ENCODE peak calls at places on chromosome 19, in eight cellular contexts. N, B, U, F, K, G, O and C are unnamed samples.

GRCh38 chr19:13913352-13913751 is 7.4 kb downstream of the CC2D1A start:
- DNase-seq in N (no peak), B (no peak), U (no peak), F (no peak), K (no peak), G (no peak), O (no peak), C (no peak)

GRCh38 chr19:16400911-16401675 is 70.7 kb downstream of the EPS15L1 start:
- DNase-seq in N (no peak), B (no peak), U (no peak), F (no peak), K (peak; percentile 84), G (peak; percentile 82), O (no peak), C (peak; percentile 69)

GRCh38 chr19:2610637-2611482 is 91.6 kb downstream of the GNG7 start:
- DNase-seq in N (peak; percentile 78), B (peak; percentile 56), U (peak; percentile 91), F (peak; percentile 96), K (peak; percentile 87), G (peak; percentile 96), O (peak; percentile 91), C (peak; percentile 69)

GRCh38 chr19:43596842-43597461 is 557 bp downstream of the ZNF576 start:
- DNase-seq in N (no peak), B (no peak), U (no peak), F (no peak), K (no peak), G (no peak), O (no peak), C (no peak)

GRCh38 chr19:49020931-49021895 is 2.9 kb downstream of the CGB3 start:
- DNase-seq in N (no peak), B (no peak), U (no peak), F (no peak), K (no peak), G (no peak), O (no peak), C (no peak)

GRCh38 chr19:2624537-2625091 is 77.9 kb downstream of the GNG7 start:
- DNase-seq in N (no peak), B (peak; percentile 37), U (no peak), F (no peak), K (no peak), G (no peak), O (no peak), C (no peak)

GRCh38 chr19:3313199-3313575 is 53.2 kb upstream of the NFIC start:
- DNase-seq in N (no peak), B (no peak), U (no peak), F (no peak), K (no peak), G (no peak), O (no peak), C (no peak)

GRCh38 chr19:51259348-51260245 is 8.7 kb downstream of the SIGLECL1 start:
- DNase-seq in N (peak; percentile 1), B (peak; percentile 43), U (peak; percentile 15), F (peak; percentile 38), K (no peak), G (no peak), O (peak; percentile 9), C (no peak)

GRCh38 chr19:13537454-13537853 is 31.2 kb upstream of the CACNA1A start:
- DNase-seq in N (peak; percentile 99), B (no peak), U (no peak), F (no peak), K (no peak), G (no peak), O (no peak), C (no peak)

GRCh38 chr19:39112338-39112890 is 13.2 kb upstream of the PAK4 start:
- DNase-seq in N (no peak), B (peak; percentile 99), U (no peak), F (no peak), K (no peak), G (no peak), O (no peak), C (no peak)

GRCh38 chr19:46615966-46616365 is 8.9 kb downstream of the PTGIR start:
- DNase-seq in N (no peak), B (no peak), U (no peak), F (no peak), K (no peak), G (no peak), O (no peak), C (no peak)

GRCh38 chr19:35856001-35856400 is 710 bp upstream of the KIRREL2 start:
- DNase-seq in N (peak; percentile 28), B (no peak), U (no peak), F (no peak), K (no peak), G (no peak), O (no peak), C (no peak)

GRCh38 chr19:50252111-50252886 is 48.9 kb downstream of the MYH14 start:
- DNase-seq in N (no peak), B (no peak), U (peak; percentile 33), F (no peak), K (no peak), G (no peak), O (peak; percentile 5), C (no peak)

GRCh38 chr19:40005670-40006272 is 8.9 kb downstream of the ZNF546 start:
- DNase-seq in N (no peak), B (no peak), U (no peak), F (no peak), K (no peak), G (no peak), O (no peak), C (no peak)

GRCh38 chr19:10471909-10472308 is 31.2 kb downstream of the KEAP1 start:
- DNase-seq in N (peak; percentile 65), B (peak; percentile 28), U (no peak), F (no peak), K (no peak), G (no peak), O (no peak), C (no peak)

GRCh38 chr19:55165952-55166529 is 372 bp downstream of the DNAAF3 start:
- DNase-seq in N (peak; percentile 89), B (peak; percentile 93), U (peak; percentile 21), F (peak; percentile 54), K (no peak), G (no peak), O (peak; percentile 76), C (peak; percentile 56)